ENCODE peak calls at places on chromosome 18, in nine cellular contexts. H is IMR-90; S is heart left ventricle; P is effector memory CD4-positive, alpha-beta T cell; Z is uterus; A is GM12865; U is right lobe of liver; I is left ventricle myocardium inferior; Y is epithelial cell of esophagus. M is an unnamed sample.

GRCh38 chr18:57134564-57135211 is 12.2 kb upstream of the BOD1L2 start:
- DNase-seq in I (no peak), Y (peak), Z (no peak), U (no peak), P (no peak), H (peak), A (no peak), S (no peak), M (no peak)

GRCh38 chr18:42131044-42131939 is 176.3 kb downstream of the PIK3C3 start:
- DNase-seq in Z (peak), S (no peak), U (no peak), H (no peak), I (no peak), A (no peak), Y (no peak), P (no peak), M (no peak)

GRCh38 chr18:3725100-3725499 is 275.1 kb downstream of the TGIF1 start:
- DNase-seq in I (no peak), H (no peak), Y (no peak), S (no peak), U (no peak), P (no peak), Z (no peak), A (no peak), M (no peak)

GRCh38 chr18:46910856-46911255 is 6.5 kb downstream of the PIAS2 start:
- DNase-seq in U (no peak), S (no peak), Y (no peak), P (no peak), H (no peak), Z (no peak), I (no peak), A (no peak), M (no peak)

GRCh38 chr18:25557006-25557405 is 205.0 kb upstream of the ZNF521 start:
- DNase-seq in U (no peak), A (no peak), Z (no peak), P (no peak), S (no peak), I (no peak), H (no peak), Y (no peak), M (no peak)

GRCh38 chr18:25921677-25922421 is 168.6 kb downstream of the SS18 start:
- DNase-seq in P (peak), S (no peak), Y (peak), I (no peak), Z (no peak), A (peak), H (peak), U (peak), M (peak)

GRCh38 chr18:11309172-11309571 is 159.8 kb upstream of the PIEZO2 start:
- DNase-seq in S (no peak), H (no peak), U (peak), Y (no peak), A (peak), Z (no peak), I (no peak), P (no peak), M (peak)

GRCh38 chr18:21203096-21203495 is 38.9 kb upstream of the GREB1L start:
- DNase-seq in S (no peak), U (no peak), Z (no peak), I (no peak), H (no peak), Y (peak), P (no peak), A (no peak), M (no peak)

GRCh38 chr18:4400911-4401310 is 54.2 kb downstream of the DLGAP1 start:
- DNase-seq in H (no peak), A (no peak), P (no peak), I (no peak), S (no peak), Z (no peak), Y (no peak), U (no peak), M (no peak)

GRCh38 chr18:53796042-53796729 is 428.3 kb downstream of the MBD2 start:
- DNase-seq in U (no peak), Y (peak), P (no peak), Z (no peak), S (no peak), A (peak), I (no peak), H (peak), M (no peak)

GRCh38 chr18:23114171-23114881 is 21.0 kb upstream of the CABLES1 start:
- DNase-seq in I (no peak), A (no peak), Z (no peak), Y (no peak), U (no peak), P (no peak), H (peak), S (no peak), M (no peak)

GRCh38 chr18:74116628-74117554 is 30.7 kb downstream of the FBXO15 start:
- DNase-seq in U (no peak), P (no peak), A (peak), I (no peak), Z (no peak), Y (peak), S (no peak), H (peak), M (peak)

GRCh38 chr18:75226956-75227316 is 16.3 kb downstream of the TSHZ1 start:
- DNase-seq in U (no peak), Y (no peak), S (no peak), I (no peak), H (no peak), Z (no peak), A (no peak), P (no peak), M (no peak)
- H3K4me3 ChIP-seq in U (peak), Y (no peak), S (peak), I (peak), H (no peak), Z (no peak), A (no peak), P (no peak), M (no peak)

GRCh38 chr18:48943333-48943732 is 7.4 kb downstream of the SMAD7 start:
- DNase-seq in H (no peak), A (no peak), P (no peak), U (no peak), I (no peak), S (no peak), Y (no peak), Z (no peak), M (no peak)
- H3K4me3 ChIP-seq in H (no peak), A (no peak), P (no peak), U (no peak), I (peak), S (no peak), Y (no peak), Z (no peak), M (no peak)

GRCh38 chr18:44696892-44697291 is 16.2 kb downstream of the SETBP1 start:
- DNase-seq in Z (no peak), U (peak), S (no peak), Y (peak), P (no peak), A (no peak), H (no peak), I (no peak), M (no peak)
- H3K4me3 ChIP-seq in Z (no peak), U (peak), S (no peak), Y (no peak), P (no peak), A (no peak), H (no peak), I (peak), M (no peak)

DNA sequence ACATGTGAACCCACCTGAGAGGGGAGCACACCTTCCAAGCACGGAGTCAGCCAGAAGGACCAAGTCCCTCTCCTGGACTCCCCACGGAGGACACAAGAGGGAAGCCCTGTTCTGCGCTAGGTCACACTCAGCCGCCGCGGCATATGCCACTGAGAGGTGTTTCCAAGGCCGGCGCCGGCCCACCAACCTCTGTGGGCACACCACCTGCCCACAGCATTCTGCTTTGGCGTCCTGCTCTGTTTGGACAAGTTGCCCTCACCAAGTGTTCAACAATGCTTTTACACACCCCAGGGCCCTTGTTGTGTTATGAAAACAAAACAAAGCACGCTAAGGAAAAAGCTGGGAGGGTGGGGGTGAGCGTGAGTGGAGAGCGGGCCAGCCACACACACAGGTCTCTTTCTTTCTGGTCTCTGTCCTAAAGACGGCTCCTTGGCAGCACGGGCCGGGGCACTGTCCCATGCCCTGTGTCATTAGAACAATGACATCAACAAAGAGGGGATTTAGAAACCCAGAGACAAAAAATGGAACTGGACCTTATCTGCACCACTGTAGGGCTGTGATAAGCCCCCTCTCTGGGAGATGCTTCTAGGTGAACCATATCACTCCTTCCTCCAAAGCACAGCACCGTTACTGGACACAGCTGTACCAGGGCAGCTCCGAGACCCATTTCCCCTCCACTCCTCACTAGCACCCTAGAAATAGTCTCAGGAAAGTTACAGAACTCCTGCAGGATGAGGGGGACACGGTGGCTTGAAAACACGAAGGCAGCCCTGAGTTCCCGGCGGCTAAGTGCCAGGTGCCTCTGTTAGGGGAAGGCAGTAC is 17.0 kb downstream of the SMAD7 start:
- DNase-seq in Y (no peak), P (no peak), U (no peak), S (no peak), Z (no peak), I (no peak), H (no peak), A (peak), M (no peak)
- H3K4me3 ChIP-seq in Y (no peak), P (no peak), U (no peak), S (no peak), Z (no peak), I (peak), H (no peak), A (peak), M (no peak)

GRCh38 chr18:2316082-2316481 is 255.2 kb downstream of the METTL4 start:
- DNase-seq in H (no peak), S (no peak), A (no peak), Y (peak), U (no peak), I (no peak), Z (no peak), P (no peak), M (no peak)

GRCh38 chr18:2310824-2311349 is 260.4 kb downstream of the METTL4 start:
- DNase-seq in U (no peak), Z (no peak), I (no peak), S (no peak), H (no peak), Y (no peak), P (no peak), A (no peak), M (no peak)

GRCh38 chr18:2316686-2317308 is 254.5 kb downstream of the METTL4 start:
- DNase-seq in A (no peak), U (no peak), H (no peak), P (no peak), I (no peak), S (no peak), Y (peak), Z (no peak), M (no peak)

GRCh38 chr18:2313332-2313731 is 258.0 kb downstream of the METTL4 start:
- DNase-seq in Y (no peak), U (no peak), Z (no peak), I (no peak), H (no peak), P (no peak), A (no peak), S (no peak), M (no peak)

GRCh38 chr18:2312440-2312839 is 258.9 kb downstream of the METTL4 start:
- DNase-seq in Z (no peak), S (no peak), P (no peak), U (no peak), H (no peak), I (no peak), A (no peak), Y (no peak), M (no peak)
- H3K4me3 ChIP-seq in Z (no peak), S (no peak), P (no peak), U (no peak), H (no peak), I (no peak), A (no peak), Y (no peak), M (no peak)

GRCh38 chr18:51195602-51196115 is 1.8 kb downstream of the MEX3C start:
- DNase-seq in A (peak), S (peak), Y (peak), P (no peak), U (no peak), I (no peak), H (peak), Z (no peak), M (peak)

GRCh38 chr18:51196116-51196810 is 1.2 kb downstream of the MEX3C start:
- DNase-seq in A (peak), Z (peak), H (peak), P (no peak), S (peak), Y (peak), I (peak), U (peak), M (no peak)

GRCh38 chr18:51195086-51195601 is 2.3 kb downstream of the MEX3C start:
- DNase-seq in P (no peak), I (no peak), Y (no peak), A (no peak), U (no peak), S (no peak), H (peak), Z (no peak), M (no peak)

GRCh38 chr18:51193621-51194287 is 3.7 kb downstream of the MEX3C start:
- DNase-seq in A (no peak), U (no peak), Y (peak), S (no peak), I (no peak), Z (no peak), H (peak), P (no peak), M (no peak)

DNA sequence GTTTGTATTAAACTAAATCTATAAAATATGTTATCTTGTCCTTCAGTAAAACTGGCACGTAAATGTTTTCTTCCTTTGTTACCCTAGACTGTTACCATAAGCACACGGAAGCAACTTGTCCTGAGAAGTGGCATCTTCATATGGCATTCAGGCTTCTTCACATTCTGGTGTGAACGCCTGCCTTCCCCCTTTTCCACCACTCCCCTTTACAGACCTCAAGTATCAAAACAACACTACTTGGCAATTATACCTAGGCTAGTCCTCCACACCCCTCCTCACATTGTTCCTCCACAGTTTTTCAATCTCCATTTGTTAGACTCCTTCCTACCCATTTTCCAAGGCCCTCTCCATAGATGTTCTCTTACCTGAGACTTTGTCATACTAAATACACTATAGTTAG is 2.9 kb downstream of the MEX3C start:
- DNase-seq in S (no peak), Y (no peak), Z (no peak), A (peak), H (no peak), I (no peak), U (no peak), P (no peak), M (no peak)
- H3K4me3 ChIP-seq in S (no peak), Y (peak), Z (no peak), A (peak), H (peak), I (peak), U (no peak), P (peak), M (peak)

GRCh38 chr18:911025-911424 is 6.4 kb downstream of the ADCYAP1 start:
- DNase-seq in U (no peak), Y (no peak), P (no peak), I (no peak), Z (no peak), A (no peak), S (no peak), H (no peak), M (peak)

GRCh38 chr18:907171-907879 is 2.7 kb downstream of the ADCYAP1 start:
- DNase-seq in P (no peak), Y (no peak), S (no peak), Z (no peak), A (no peak), U (no peak), H (no peak), I (no peak), M (no peak)

GRCh38 chr18:910247-910646 is 5.6 kb downstream of the ADCYAP1 start:
- DNase-seq in A (no peak), I (no peak), S (no peak), U (no peak), Y (no peak), H (no peak), Z (no peak), P (no peak), M (no peak)

GRCh38 chr18:907880-908512 is 3.3 kb downstream of the ADCYAP1 start:
- DNase-seq in I (no peak), S (no peak), P (no peak), Y (no peak), A (no peak), U (no peak), H (no peak), Z (no peak), M (no peak)

GRCh38 chr18:908631-909621 is 4.3 kb downstream of the ADCYAP1 start:
- DNase-seq in H (no peak), A (no peak), U (no peak), Z (no peak), S (no peak), Y (no peak), I (no peak), P (no peak), M (no peak)
- H3K4me3 ChIP-seq in H (peak), A (no peak), U (peak), Z (no peak), S (peak), Y (no peak), I (peak), P (peak), M (peak)

DNA sequence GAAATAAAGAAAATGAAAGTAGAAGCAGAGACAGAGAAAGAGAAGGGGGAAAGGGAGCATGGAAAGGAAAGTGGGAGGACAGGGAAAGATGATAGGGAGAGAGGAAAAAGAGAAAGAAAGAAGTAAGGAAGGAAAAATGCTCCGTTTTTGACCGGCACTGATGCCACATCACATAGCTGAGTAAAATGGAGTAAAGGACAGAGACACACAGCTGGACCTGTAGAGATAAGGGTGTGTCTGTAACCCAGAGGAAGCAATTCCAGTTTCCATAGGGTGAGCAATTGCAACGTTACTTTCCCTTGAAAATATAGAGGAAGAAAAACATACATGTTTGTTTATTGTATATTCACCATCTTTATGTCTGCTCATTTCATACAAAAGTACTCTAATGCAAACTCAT is 1866.9 kb upstream of the PIK3C3 start:
- DNase-seq in Y (no peak), H (no peak), I (no peak), A (no peak), P (no peak), U (no peak), S (no peak), Z (no peak), M (no peak)
- H3K4me3 ChIP-seq in Y (no peak), H (no peak), I (peak), A (no peak), P (no peak), U (no peak), S (no peak), Z (peak), M (no peak)